ENCODE peak calls at places on chromosome 13, in nine cellular contexts. One of them, this sample, is unnamed.
A peak's percentile ranks its signal among the peaks of the same experiment; 100 is the strongest.

GRCh38 chr13:99287544-99287943 is 19.7 kb downstream of the GPR183 start:
- DNase-seq in NCI-H1092: no peak
- DNase-seq in NCI-H510A treated with DMSO at 0.1 percent for 48 hours: no peak
- DNase-seq in A549: no peak
- DNase-seq in CD8-positive, alpha-beta T cell: no peak
- DNase-seq in stimulated activated CD8-positive, alpha-beta memory T cell treated with anti-CD3 and anti-CD28 coated beads, Interleukin-15, amount 100 ng/mL, for 1 hour: no peak
- DNase-seq in cortex of kidney: no peak
- DNase-seq in nephron progenitor cell: no peak
- DNase-seq in fibroblast of the aortic adventitia: no peak
- DNase-seq in this sample: no peak

GRCh38 chr13:107025991-107026390 is 458.1 kb upstream of the ARGLU1 start:
- DNase-seq in NCI-H1092: no peak
- DNase-seq in NCI-H510A treated with DMSO at 0.1 percent for 48 hours: peak; percentile 23
- DNase-seq in A549: no peak
- DNase-seq in CD8-positive, alpha-beta T cell: no peak
- DNase-seq in stimulated activated CD8-positive, alpha-beta memory T cell treated with anti-CD3 and anti-CD28 coated beads, Interleukin-15, amount 100 ng/mL, for 1 hour: no peak
- DNase-seq in cortex of kidney: no peak
- DNase-seq in nephron progenitor cell: no peak
- DNase-seq in fibroblast of the aortic adventitia: no peak
- DNase-seq in this sample: peak; percentile 13

GRCh38 chr13:29196409-29197074 is 376.4 kb downstream of the MTUS2 start:
- DNase-seq in NCI-H1092: no peak
- DNase-seq in NCI-H510A treated with DMSO at 0.1 percent for 48 hours: no peak
- DNase-seq in A549: no peak
- DNase-seq in CD8-positive, alpha-beta T cell: no peak
- DNase-seq in stimulated activated CD8-positive, alpha-beta memory T cell treated with anti-CD3 and anti-CD28 coated beads, Interleukin-15, amount 100 ng/mL, for 1 hour: no peak
- DNase-seq in cortex of kidney: no peak
- DNase-seq in nephron progenitor cell: no peak
- DNase-seq in fibroblast of the aortic adventitia: no peak
- DNase-seq in this sample: no peak

GRCh38 chr13:94987869-94988268 is 275.5 kb upstream of the SOX21 start:
- DNase-seq in NCI-H1092: no peak
- DNase-seq in NCI-H510A treated with DMSO at 0.1 percent for 48 hours: no peak
- DNase-seq in A549: no peak
- DNase-seq in CD8-positive, alpha-beta T cell: no peak
- DNase-seq in stimulated activated CD8-positive, alpha-beta memory T cell treated with anti-CD3 and anti-CD28 coated beads, Interleukin-15, amount 100 ng/mL, for 1 hour: no peak
- DNase-seq in cortex of kidney: no peak
- DNase-seq in nephron progenitor cell: no peak
- DNase-seq in fibroblast of the aortic adventitia: peak; percentile 14
- DNase-seq in this sample: no peak

GRCh38 chr13:40624338-40624737 is 42.1 kb downstream of the FOXO1 start:
- DNase-seq in NCI-H1092: no peak
- DNase-seq in NCI-H510A treated with DMSO at 0.1 percent for 48 hours: no peak
- DNase-seq in A549: no peak
- DNase-seq in CD8-positive, alpha-beta T cell: peak; percentile 28
- DNase-seq in stimulated activated CD8-positive, alpha-beta memory T cell treated with anti-CD3 and anti-CD28 coated beads, Interleukin-15, amount 100 ng/mL, for 1 hour: no peak
- DNase-seq in cortex of kidney: no peak
- DNase-seq in nephron progenitor cell: no peak
- DNase-seq in fibroblast of the aortic adventitia: peak; percentile 46
- DNase-seq in this sample: peak; percentile 78

GRCh38 chr13:112892759-112893569 is 76.0 kb upstream of the MCF2L start:
- DNase-seq in NCI-H1092: no peak
- DNase-seq in NCI-H510A treated with DMSO at 0.1 percent for 48 hours: peak; percentile 31
- DNase-seq in A549: no peak
- DNase-seq in CD8-positive, alpha-beta T cell: no peak
- DNase-seq in stimulated activated CD8-positive, alpha-beta memory T cell treated with anti-CD3 and anti-CD28 coated beads, Interleukin-15, amount 100 ng/mL, for 1 hour: no peak
- DNase-seq in cortex of kidney: no peak
- DNase-seq in nephron progenitor cell: peak; percentile 38
- DNase-seq in fibroblast of the aortic adventitia: no peak
- DNase-seq in this sample: peak; percentile 41

GRCh38 chr13:99257291-99257690 is 888 bp downstream of the GPR18 start:
- DNase-seq in NCI-H1092: no peak
- DNase-seq in NCI-H510A treated with DMSO at 0.1 percent for 48 hours: no peak
- DNase-seq in A549: no peak
- DNase-seq in CD8-positive, alpha-beta T cell: no peak
- DNase-seq in stimulated activated CD8-positive, alpha-beta memory T cell treated with anti-CD3 and anti-CD28 coated beads, Interleukin-15, amount 100 ng/mL, for 1 hour: no peak
- DNase-seq in cortex of kidney: no peak
- DNase-seq in nephron progenitor cell: no peak
- DNase-seq in fibroblast of the aortic adventitia: no peak
- DNase-seq in this sample: no peak

GRCh38 chr13:102965802-102966201 is 100.4 kb downstream of the SLC10A2 start:
- DNase-seq in NCI-H1092: no peak
- DNase-seq in NCI-H510A treated with DMSO at 0.1 percent for 48 hours: no peak
- DNase-seq in A549: no peak
- DNase-seq in CD8-positive, alpha-beta T cell: no peak
- DNase-seq in stimulated activated CD8-positive, alpha-beta memory T cell treated with anti-CD3 and anti-CD28 coated beads, Interleukin-15, amount 100 ng/mL, for 1 hour: no peak
- DNase-seq in cortex of kidney: no peak
- DNase-seq in nephron progenitor cell: no peak
- DNase-seq in fibroblast of the aortic adventitia: no peak
- DNase-seq in this sample: no peak

GRCh38 chr13:40776681-40777165 is 5.7 kb upstream of the MRPS31 start:
- DNase-seq in NCI-H1092: no peak
- DNase-seq in NCI-H510A treated with DMSO at 0.1 percent for 48 hours: no peak
- DNase-seq in A549: no peak
- DNase-seq in CD8-positive, alpha-beta T cell: peak; percentile 74
- DNase-seq in stimulated activated CD8-positive, alpha-beta memory T cell treated with anti-CD3 and anti-CD28 coated beads, Interleukin-15, amount 100 ng/mL, for 1 hour: peak; percentile 33
- DNase-seq in cortex of kidney: no peak
- DNase-seq in nephron progenitor cell: no peak
- DNase-seq in fibroblast of the aortic adventitia: no peak
- DNase-seq in this sample: no peak

GRCh38 chr13:99496322-99497142 is 4.7 kb upstream of the TM9SF2 start:
- DNase-seq in NCI-H1092: no peak
- DNase-seq in NCI-H510A treated with DMSO at 0.1 percent for 48 hours: no peak
- DNase-seq in A549: no peak
- DNase-seq in CD8-positive, alpha-beta T cell: peak; percentile 65
- DNase-seq in stimulated activated CD8-positive, alpha-beta memory T cell treated with anti-CD3 and anti-CD28 coated beads, Interleukin-15, amount 100 ng/mL, for 1 hour: peak; percentile 51
- DNase-seq in cortex of kidney: no peak
- DNase-seq in nephron progenitor cell: no peak
- DNase-seq in fibroblast of the aortic adventitia: peak; percentile 89
- DNase-seq in this sample: peak; percentile 14

GRCh38 chr13:31042501-31043165 is 110.2 kb downstream of the TEX26 start:
- DNase-seq in NCI-H1092: no peak
- DNase-seq in NCI-H510A treated with DMSO at 0.1 percent for 48 hours: no peak
- DNase-seq in A549: no peak
- DNase-seq in CD8-positive, alpha-beta T cell: no peak
- DNase-seq in stimulated activated CD8-positive, alpha-beta memory T cell treated with anti-CD3 and anti-CD28 coated beads, Interleukin-15, amount 100 ng/mL, for 1 hour: no peak
- DNase-seq in cortex of kidney: no peak
- DNase-seq in nephron progenitor cell: no peak
- DNase-seq in fibroblast of the aortic adventitia: no peak
- DNase-seq in this sample: no peak

GRCh38 chr13:99041788-99042187 is 63.9 kb upstream of the DOCK9 start:
- DNase-seq in NCI-H1092: no peak
- DNase-seq in NCI-H510A treated with DMSO at 0.1 percent for 48 hours: no peak
- DNase-seq in A549: no peak
- DNase-seq in CD8-positive, alpha-beta T cell: no peak
- DNase-seq in stimulated activated CD8-positive, alpha-beta memory T cell treated with anti-CD3 and anti-CD28 coated beads, Interleukin-15, amount 100 ng/mL, for 1 hour: no peak
- DNase-seq in cortex of kidney: no peak
- DNase-seq in nephron progenitor cell: no peak
- DNase-seq in fibroblast of the aortic adventitia: no peak
- DNase-seq in this sample: no peak

GRCh38 chr13:104460553-104460952 is 1394.3 kb upstream of the SLC10A2 start:
- DNase-seq in NCI-H1092: no peak
- DNase-seq in NCI-H510A treated with DMSO at 0.1 percent for 48 hours: no peak
- DNase-seq in A549: no peak
- DNase-seq in CD8-positive, alpha-beta T cell: no peak
- DNase-seq in stimulated activated CD8-positive, alpha-beta memory T cell treated with anti-CD3 and anti-CD28 coated beads, Interleukin-15, amount 100 ng/mL, for 1 hour: no peak
- DNase-seq in cortex of kidney: no peak
- DNase-seq in nephron progenitor cell: no peak
- DNase-seq in fibroblast of the aortic adventitia: no peak
- DNase-seq in this sample: no peak

GRCh38 chr13:41708648-41709175 is 251.4 kb downstream of the RGCC start:
- DNase-seq in NCI-H1092: no peak
- DNase-seq in NCI-H510A treated with DMSO at 0.1 percent for 48 hours: no peak
- DNase-seq in A549: no peak
- DNase-seq in CD8-positive, alpha-beta T cell: no peak
- DNase-seq in stimulated activated CD8-positive, alpha-beta memory T cell treated with anti-CD3 and anti-CD28 coated beads, Interleukin-15, amount 100 ng/mL, for 1 hour: no peak
- DNase-seq in cortex of kidney: no peak
- DNase-seq in nephron progenitor cell: no peak
- DNase-seq in fibroblast of the aortic adventitia: peak; percentile 73
- DNase-seq in this sample: no peak

GRCh38 chr13:111275382-111275781 is 45.1 kb upstream of the TEX29 start:
- DNase-seq in NCI-H1092: no peak
- DNase-seq in NCI-H510A treated with DMSO at 0.1 percent for 48 hours: no peak
- DNase-seq in A549: no peak
- DNase-seq in CD8-positive, alpha-beta T cell: no peak
- DNase-seq in stimulated activated CD8-positive, alpha-beta memory T cell treated with anti-CD3 and anti-CD28 coated beads, Interleukin-15, amount 100 ng/mL, for 1 hour: no peak
- DNase-seq in cortex of kidney: no peak
- DNase-seq in nephron progenitor cell: no peak
- DNase-seq in fibroblast of the aortic adventitia: no peak
- DNase-seq in this sample: no peak

GRCh38 chr13:87878706-87879105 is 207.5 kb downstream of the SLITRK5 start:
- DNase-seq in NCI-H1092: no peak
- DNase-seq in NCI-H510A treated with DMSO at 0.1 percent for 48 hours: no peak
- DNase-seq in A549: no peak
- DNase-seq in CD8-positive, alpha-beta T cell: no peak
- DNase-seq in stimulated activated CD8-positive, alpha-beta memory T cell treated with anti-CD3 and anti-CD28 coated beads, Interleukin-15, amount 100 ng/mL, for 1 hour: no peak
- DNase-seq in cortex of kidney: no peak
- DNase-seq in nephron progenitor cell: no peak
- DNase-seq in fibroblast of the aortic adventitia: no peak
- DNase-seq in this sample: no peak

GRCh38 chr13:57136093-57136492 is 4.6 kb upstream of the PRR20A start:
- DNase-seq in NCI-H1092: no peak
- DNase-seq in NCI-H510A treated with DMSO at 0.1 percent for 48 hours: no peak
- DNase-seq in A549: no peak
- DNase-seq in CD8-positive, alpha-beta T cell: no peak
- DNase-seq in stimulated activated CD8-positive, alpha-beta memory T cell treated with anti-CD3 and anti-CD28 coated beads, Interleukin-15, amount 100 ng/mL, for 1 hour: no peak
- DNase-seq in cortex of kidney: no peak
- DNase-seq in nephron progenitor cell: no peak
- DNase-seq in fibroblast of the aortic adventitia: no peak
- DNase-seq in this sample: no peak

GRCh38 chr13:40273173-40274000 is 393.1 kb downstream of the FOXO1 start:
- DNase-seq in NCI-H1092: no peak
- DNase-seq in NCI-H510A treated with DMSO at 0.1 percent for 48 hours: no peak
- DNase-seq in A549: no peak
- DNase-seq in CD8-positive, alpha-beta T cell: no peak
- DNase-seq in stimulated activated CD8-positive, alpha-beta memory T cell treated with anti-CD3 and anti-CD28 coated beads, Interleukin-15, amount 100 ng/mL, for 1 hour: no peak
- DNase-seq in cortex of kidney: no peak
- DNase-seq in nephron progenitor cell: no peak
- DNase-seq in fibroblast of the aortic adventitia: no peak
- DNase-seq in this sample: no peak

GRCh38 chr13:89375839-89376238 is 1704.7 kb downstream of the SLITRK5 start:
- DNase-seq in NCI-H1092: no peak
- DNase-seq in NCI-H510A treated with DMSO at 0.1 percent for 48 hours: no peak
- DNase-seq in A549: no peak
- DNase-seq in CD8-positive, alpha-beta T cell: no peak
- DNase-seq in stimulated activated CD8-positive, alpha-beta memory T cell treated with anti-CD3 and anti-CD28 coated beads, Interleukin-15, amount 100 ng/mL, for 1 hour: no peak
- DNase-seq in cortex of kidney: no peak
- DNase-seq in nephron progenitor cell: no peak
- DNase-seq in fibroblast of the aortic adventitia: peak; percentile 75
- DNase-seq in this sample: no peak